ENCODE peak calls at places on chromosomes 1 and 21, in four cellular contexts. N is suprapubic skin, P is stomach, U is MM.1S. W is an unnamed sample.

GRCh38 chr1:4027492-4028138 is 127.5 kb upstream of the C1orf174 start:
- DNase-seq in N (no peak), P (no peak), U (peak; percentile 41), W (no peak)

GRCh38 chr1:53656062-53656915 is 82.7 kb downstream of the GLIS1 start:
- DNase-seq in N (peak; percentile 44), P (no peak), U (no peak), W (no peak)

GRCh38 chr1:207853372-207853757 is 57.6 kb downstream of the CD34 start:
- DNase-seq in N (no peak), P (no peak), U (no peak), W (no peak)

GRCh38 chr1:193338194-193338593 is 151.8 kb upstream of the B3GALT2 start:
- DNase-seq in N (no peak), P (no peak), U (peak; percentile 27), W (no peak)

GRCh38 chr1:162612606-162613400 is 19.5 kb upstream of the DDR2 start:
- DNase-seq in N (peak; percentile 75), P (no peak), U (peak; percentile 32), W (peak; percentile 83)

GRCh38 chr1:109668123-109668800 is 405 bp downstream of the GSTM2 start:
- DNase-seq in N (no peak), P (no peak), U (no peak), W (no peak)

GRCh38 chr1:234921266-234922062 is 207.2 kb downstream of the TOMM20 start:
- DNase-seq in N (peak; percentile 75), P (peak; percentile 75), U (no peak), W (peak; percentile 74)

GRCh38 chr1:60681095-60681860 is 401.1 kb upstream of the NFIA start:
- DNase-seq in N (no peak), P (no peak), U (no peak), W (no peak)

GRCh38 chr1:29639741-29640427 is 403.6 kb downstream of the PTPRU start:
- DNase-seq in N (no peak), P (no peak), U (peak; percentile 7), W (no peak)

GRCh38 chr21:29789393-29789792 is 150.4 kb downstream of the GRIK1 start:
- DNase-seq in N (no peak), P (no peak), U (no peak), W (no peak)

GRCh38 chr1:183687546-183688279 is 34.6 kb upstream of the APOBEC4 start:
- DNase-seq in N (no peak), P (no peak), U (no peak), W (no peak)

GRCh38 chr1:72954943-72955342 is 672.6 kb upstream of the NEGR1 start:
- DNase-seq in N (no peak), P (no peak), U (no peak), W (no peak)

GRCh38 chr1:96365076-96365475 is 356.5 kb upstream of the PTBP2 start:
- DNase-seq in N (no peak), P (no peak), U (no peak), W (no peak)

GRCh38 chr1:97824200-97824599 is 96.6 kb downstream of the DPYD start:
- DNase-seq in N (no peak), P (no peak), U (no peak), W (no peak)

GRCh38 chr1:246583448-246584185 is 17.4 kb downstream of the CNST start:
- DNase-seq in N (no peak), P (peak; percentile 44), U (no peak), W (no peak)

GRCh38 chr1:107477233-107477632 is 336.4 kb downstream of the NTNG1 start:
- DNase-seq in N (no peak), P (no peak), U (no peak), W (no peak)
- TF ChIP-seq CTCF in N (no peak), P (no peak), U (peak; percentile 26), W (no peak)

GRCh38 chr1:171590022-171590421 is 32.0 kb upstream of the MYOCOS start:
- DNase-seq in N (no peak), P (no peak), U (no peak), W (no peak)
- H3K27ac ChIP-seq in N (no peak overlapping the region), P (no peak overlapping the region), U (no peak overlapping the region), W (peak overlapping the region; percentile 17)

DNA sequence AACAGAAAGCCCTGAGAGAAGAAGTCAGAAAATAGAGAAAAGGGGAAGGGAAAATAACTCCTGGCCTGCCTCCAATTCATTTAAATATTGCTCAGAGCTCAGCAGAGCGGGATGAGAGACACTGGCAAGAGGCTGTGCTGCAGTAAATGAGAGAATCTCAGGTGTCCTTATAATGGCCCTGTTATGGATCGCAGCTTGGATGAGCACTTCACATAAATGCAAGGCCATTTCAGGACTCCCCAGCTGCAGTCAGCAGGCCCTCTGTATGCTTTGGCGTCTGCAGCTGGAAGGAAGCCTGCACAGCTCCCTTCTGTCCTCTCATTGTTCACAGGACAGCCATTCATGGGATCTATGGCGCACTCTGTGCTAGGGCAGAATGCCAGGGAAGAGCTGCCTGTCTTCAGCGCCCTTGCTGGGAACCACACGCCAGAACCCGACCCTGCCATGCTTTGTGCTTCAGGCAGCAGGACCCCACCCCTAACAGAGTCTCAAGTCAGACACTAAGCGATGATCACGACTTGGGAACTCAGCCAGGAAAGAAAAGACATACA is 20.7 kb upstream of the ABCB10 start:
- DNase-seq in N (no peak), P (no peak), U (no peak), W (peak; percentile 81)
- H3K4me3 ChIP-seq in N (peak overlapping the region; percentile 6), P (no peak overlapping the region), U (no peak overlapping the region), W (peak overlapping the region; percentile 28)

GRCh38 chr21:45698493-45698947 is 55.0 kb downstream of the PCBP3 start:
- DNase-seq in N (no peak), P (no peak), U (no peak), W (no peak)

GRCh38 chr21:45699966-45700365 is 56.4 kb downstream of the PCBP3 start:
- DNase-seq in N (no peak), P (no peak), U (no peak), W (no peak)

GRCh38 chr21:45699251-45699942 is 55.9 kb downstream of the PCBP3 start:
- DNase-seq in N (no peak), P (no peak), U (no peak), W (no peak)

GRCh38 chr21:45700461-45700860 is 56.9 kb downstream of the PCBP3 start:
- DNase-seq in N (no peak), P (no peak), U (no peak), W (no peak)

GRCh38 chr21:45695086-45695485 is 51.6 kb downstream of the PCBP3 start:
- DNase-seq in N (no peak), P (no peak), U (no peak), W (no peak)
- TF ChIP-seq CTCF in N (no peak), P (no peak), U (no peak), W (no peak)

W was measured in tibial artery.